ENCODE peak calls at places on chromosomes 2 and 18, in nine cellular contexts. One of them, this sample, is unnamed.

GRCh38 chr2:224669449-224669848 is 46.7 kb downstream of the CCDC195 start:
- DNase-seq in glutamatergic neuron: no peak
- DNase-seq in PC-3: no peak
- DNase-seq in renal cortical epithelial cell: peak; percentile 26
- DNase-seq in fibroblast of villous mesenchyme: no peak
- DNase-seq in HTR-8/SVneo: no peak
- DNase-seq in effector CD8-positive, alpha-beta T cell: no peak
- DNase-seq in stromal cell of bone marrow: no peak
- DNase-seq in stimulated activated CD4-positive, alpha-beta T cell treated with anti-CD3 and anti-CD28 coated beads, Interleukin-12 subunit alpha, Interleukin-12 subunit beta, amount 100 ng/mL, for 4 hours: no peak
- DNase-seq in this sample: no peak

GRCh38 chr2:208179028-208179609 is 10.7 kb downstream of the C2orf80 start:
- DNase-seq in stromal cell of bone marrow: no peak
- DNase-seq in stimulated activated CD4-positive, alpha-beta T cell treated with anti-CD3 and anti-CD28 coated beads, Interleukin-12 subunit alpha, Interleukin-12 subunit beta, amount 100 ng/mL, for 4 hours: no peak
- DNase-seq in HTR-8/SVneo: peak; percentile 23
- DNase-seq in renal cortical epithelial cell: peak; percentile 60
- DNase-seq in glutamatergic neuron: no peak
- DNase-seq in effector CD8-positive, alpha-beta T cell: no peak
- DNase-seq in PC-3: no peak
- DNase-seq in fibroblast of villous mesenchyme: no peak
- DNase-seq in this sample: no peak

GRCh38 chr2:157789933-157790511 is 86.1 kb downstream of the ACVR1 start:
- DNase-seq in stimulated activated CD4-positive, alpha-beta T cell treated with anti-CD3 and anti-CD28 coated beads, Interleukin-12 subunit alpha, Interleukin-12 subunit beta, amount 100 ng/mL, for 4 hours: no peak
- DNase-seq in PC-3: no peak
- DNase-seq in fibroblast of villous mesenchyme: no peak
- DNase-seq in effector CD8-positive, alpha-beta T cell: no peak
- DNase-seq in glutamatergic neuron: no peak
- DNase-seq in stromal cell of bone marrow: no peak
- DNase-seq in HTR-8/SVneo: no peak
- DNase-seq in renal cortical epithelial cell: peak; percentile 83
- DNase-seq in this sample: no peak

GRCh38 chr2:127573298-127573697 is 37.8 kb downstream of the MYO7B start:
- DNase-seq in PC-3: no peak
- DNase-seq in stimulated activated CD4-positive, alpha-beta T cell treated with anti-CD3 and anti-CD28 coated beads, Interleukin-12 subunit alpha, Interleukin-12 subunit beta, amount 100 ng/mL, for 4 hours: no peak
- DNase-seq in glutamatergic neuron: no peak
- DNase-seq in renal cortical epithelial cell: no peak
- DNase-seq in HTR-8/SVneo: no peak
- DNase-seq in fibroblast of villous mesenchyme: no peak
- DNase-seq in effector CD8-positive, alpha-beta T cell: no peak
- DNase-seq in stromal cell of bone marrow: no peak
- DNase-seq in this sample: no peak

GRCh38 chr2:85786444-85786843 is 32.7 kb downstream of the ATOH8 start:
- DNase-seq in effector CD8-positive, alpha-beta T cell: no peak
- DNase-seq in fibroblast of villous mesenchyme: no peak
- DNase-seq in HTR-8/SVneo: no peak
- DNase-seq in stimulated activated CD4-positive, alpha-beta T cell treated with anti-CD3 and anti-CD28 coated beads, Interleukin-12 subunit alpha, Interleukin-12 subunit beta, amount 100 ng/mL, for 4 hours: no peak
- DNase-seq in PC-3: no peak
- DNase-seq in stromal cell of bone marrow: no peak
- DNase-seq in glutamatergic neuron: no peak
- DNase-seq in renal cortical epithelial cell: no peak
- DNase-seq in this sample: no peak

GRCh38 chr2:113876503-113877387 is 13.1 kb upstream of the ACTR3 start:
- DNase-seq in effector CD8-positive, alpha-beta T cell: peak; percentile 55
- DNase-seq in renal cortical epithelial cell: peak; percentile 83
- DNase-seq in HTR-8/SVneo: no peak
- DNase-seq in stromal cell of bone marrow: no peak
- DNase-seq in stimulated activated CD4-positive, alpha-beta T cell treated with anti-CD3 and anti-CD28 coated beads, Interleukin-12 subunit alpha, Interleukin-12 subunit beta, amount 100 ng/mL, for 4 hours: peak; percentile 47
- DNase-seq in glutamatergic neuron: no peak
- DNase-seq in PC-3: peak; percentile 99
- DNase-seq in fibroblast of villous mesenchyme: no peak
- DNase-seq in this sample: peak; percentile 89

GRCh38 chr18:63002305-63002704 is 287.0 kb downstream of the PHLPP1 start:
- DNase-seq in glutamatergic neuron: no peak
- DNase-seq in fibroblast of villous mesenchyme: no peak
- DNase-seq in PC-3: no peak
- DNase-seq in effector CD8-positive, alpha-beta T cell: no peak
- DNase-seq in renal cortical epithelial cell: no peak
- DNase-seq in stimulated activated CD4-positive, alpha-beta T cell treated with anti-CD3 and anti-CD28 coated beads, Interleukin-12 subunit alpha, Interleukin-12 subunit beta, amount 100 ng/mL, for 4 hours: no peak
- DNase-seq in HTR-8/SVneo: no peak
- DNase-seq in stromal cell of bone marrow: no peak
- DNase-seq in this sample: no peak

GRCh38 chr2:172086349-172087190 is 1.3 kb downstream of the DLX1 start:
- DNase-seq in fibroblast of villous mesenchyme: no peak
- DNase-seq in effector CD8-positive, alpha-beta T cell: peak; percentile 43
- DNase-seq in glutamatergic neuron: peak; percentile 61
- DNase-seq in stromal cell of bone marrow: no peak
- DNase-seq in HTR-8/SVneo: no peak
- DNase-seq in renal cortical epithelial cell: no peak
- DNase-seq in PC-3: peak; percentile 57
- DNase-seq in stimulated activated CD4-positive, alpha-beta T cell treated with anti-CD3 and anti-CD28 coated beads, Interleukin-12 subunit alpha, Interleukin-12 subunit beta, amount 100 ng/mL, for 4 hours: no peak
- DNase-seq in this sample: peak; percentile 63

GRCh38 chr2:96815326-96816126 is 542 bp upstream of the CNNM3 start:
- DNase-seq in stimulated activated CD4-positive, alpha-beta T cell treated with anti-CD3 and anti-CD28 coated beads, Interleukin-12 subunit alpha, Interleukin-12 subunit beta, amount 100 ng/mL, for 4 hours: peak; percentile 19
- DNase-seq in stromal cell of bone marrow: no peak
- DNase-seq in HTR-8/SVneo: peak; percentile 75
- DNase-seq in glutamatergic neuron: no peak
- DNase-seq in effector CD8-positive, alpha-beta T cell: no peak
- DNase-seq in PC-3: peak; percentile 34
- DNase-seq in renal cortical epithelial cell: peak; percentile 45
- DNase-seq in fibroblast of villous mesenchyme: peak; percentile 69
- DNase-seq in this sample: no peak

GRCh38 chr2:233464056-233464455 is 102.5 kb downstream of the USP40 start:
- DNase-seq in stromal cell of bone marrow: no peak
- DNase-seq in effector CD8-positive, alpha-beta T cell: no peak
- DNase-seq in renal cortical epithelial cell: no peak
- DNase-seq in PC-3: no peak
- DNase-seq in HTR-8/SVneo: no peak
- DNase-seq in fibroblast of villous mesenchyme: no peak
- DNase-seq in stimulated activated CD4-positive, alpha-beta T cell treated with anti-CD3 and anti-CD28 coated beads, Interleukin-12 subunit alpha, Interleukin-12 subunit beta, amount 100 ng/mL, for 4 hours: no peak
- DNase-seq in glutamatergic neuron: peak; percentile 7
- DNase-seq in this sample: no peak

GRCh38 chr2:230990131-230990898 is 5.6 kb upstream of the SPATA3 start:
- DNase-seq in stromal cell of bone marrow: no peak
- DNase-seq in effector CD8-positive, alpha-beta T cell: no peak
- DNase-seq in HTR-8/SVneo: no peak
- DNase-seq in PC-3: no peak
- DNase-seq in glutamatergic neuron: no peak
- DNase-seq in fibroblast of villous mesenchyme: no peak
- DNase-seq in renal cortical epithelial cell: no peak
- DNase-seq in stimulated activated CD4-positive, alpha-beta T cell treated with anti-CD3 and anti-CD28 coated beads, Interleukin-12 subunit alpha, Interleukin-12 subunit beta, amount 100 ng/mL, for 4 hours: no peak
- DNase-seq in this sample: no peak

This sample was measured in stimulated activated naive CD8-positive, alpha-beta T cell treated with anti-CD3 and anti-CD28 coated beads, Interleukin-15, amount 100 ng/mL, for 72 hours.